ENCODE peak calls at places on chromosomes 5 and 9, in six cellular contexts. B is left lung, L is GM23248, H is PC-9, Z is gastrocnemius medialis, Y is body of pancreas. I is an unnamed sample. For H3K4me1, the result is how much of the 10 kb centered on the place peaks cover.

GRCh38 chr5:124790895-124791732 is 44.7 kb upstream of the ZNF608 start:
- DNase-seq in B (no peak), L (peak), H (no peak), Z (no peak), Y (no peak), I (no peak)

GRCh38 chr5:142097681-142098080 is 10.9 kb upstream of the NDFIP1 start:
- DNase-seq in B (no peak), L (no peak), H (peak), Z (no peak), Y (no peak), I (no peak)

GRCh38 chr9:93126825-93127368 is 7.2 kb downstream of the NINJ1 start:
- DNase-seq in B (peak), L (no peak), H (no peak), Z (peak), Y (peak), I (peak)

GRCh38 chr9:32533816-32534215 is 7.8 kb upstream of the RIGI start:
- DNase-seq in B (no peak), L (no peak), H (no peak), Z (no peak), Y (no peak), I (no peak)

GRCh38 chr9:109382585-109382984 is 61.7 kb upstream of the EPB41L4B start:
- DNase-seq in B (no peak), L (no peak), H (no peak), Z (no peak), Y (no peak), I (no peak)

GRCh38 chr5:155471027-155471426 is 457.5 kb downstream of the KIF4B start:
- DNase-seq in B (no peak), L (no peak), H (no peak), Z (no peak), Y (no peak), I (no peak)

GRCh38 chr5:50963647-50964584 is 297.5 kb downstream of the PARP8 start:
- DNase-seq in B (no peak), L (no peak), H (no peak), Z (no peak), Y (no peak), I (no peak)

GRCh38 chr5:126927424-126927823 is 102.9 kb downstream of the MARCHF3 start:
- DNase-seq in B (no peak), L (no peak), H (no peak), Z (no peak), Y (no peak), I (no peak)

GRCh38 chr5:141881886-141882285 is 3.7 kb upstream of the PCDH1 start:
- DNase-seq in B (no peak), L (no peak), H (no peak), Z (no peak), Y (no peak), I (no peak)

GRCh38 chr9:116155700-116156045 is 2.1 kb downstream of the PAPPA start:
- DNase-seq in B (no peak), L (peak), H (no peak), Z (no peak), Y (no peak), I (no peak)

GRCh38 chr5:67156976-67157583 is 39.5 kb downstream of the CD180 start:
- DNase-seq in B (no peak), L (peak), H (peak), Z (no peak), Y (peak), I (no peak)

GRCh38 chr5:102545175-102545574 is 46.4 kb upstream of the SLCO6A1 start:
- DNase-seq in B (no peak), L (no peak), H (no peak), Z (no peak), Y (no peak), I (no peak)

GRCh38 chr5:67652212-67652611 is 455.6 kb upstream of the CD180 start:
- DNase-seq in B (no peak), L (no peak), H (no peak), Z (no peak), Y (no peak), I (no peak)

DNA sequence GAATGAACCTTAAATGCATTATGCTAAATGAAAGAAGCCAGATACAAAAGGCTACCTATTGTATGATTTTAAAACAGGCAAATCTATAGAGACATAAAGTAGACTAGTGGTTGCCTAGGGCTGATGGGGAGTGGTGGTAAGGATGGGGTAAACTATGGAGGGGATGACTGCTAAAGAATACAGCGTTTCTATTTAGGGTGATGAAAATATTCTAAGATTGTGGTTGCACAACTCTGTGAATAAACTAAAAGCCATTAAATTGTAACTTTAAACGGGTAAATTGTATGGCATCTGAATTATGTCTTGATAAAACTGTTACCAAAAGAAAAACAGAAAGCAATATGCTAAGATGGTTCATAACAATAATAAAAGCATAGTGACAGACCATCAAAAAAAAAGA is 21.4 kb downstream of the KLHL3 start:
- DNase-seq in B (no peak), L (no peak), H (no peak), Z (no peak), Y (no peak), I (no peak)
- H3K4me1 ChIP-seq in B (under half), L (under half), H (under half), Z (under half), Y (under half), I (under half)

DNA sequence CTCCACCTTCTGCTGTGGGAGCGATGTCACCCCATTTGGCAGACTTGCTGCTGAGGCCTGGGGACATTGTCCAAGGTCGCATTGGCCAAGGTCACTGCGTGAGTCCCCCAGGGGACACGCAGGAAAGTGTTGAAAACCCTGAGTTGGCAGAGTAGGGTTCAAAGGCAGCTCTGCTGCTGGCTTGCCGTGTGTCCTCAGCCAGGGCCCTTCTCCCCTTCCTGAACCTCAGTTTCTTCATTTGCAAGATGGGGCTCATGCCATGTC is 14.0 kb downstream of the ASS1 start:
- DNase-seq in B (no peak), L (no peak), H (no peak), Z (no peak), Y (no peak), I (no peak)
- H3K27ac ChIP-seq in B (peak), L (no peak), H (no peak), Z (no peak), Y (no peak), I (no peak)

GRCh38 chr9:127186799-127187198 is 64.4 kb upstream of the ANGPTL2 start:
- DNase-seq in B (no peak), L (no peak), H (no peak), Z (no peak), Y (no peak), I (no peak)
- H3K4me1 ChIP-seq in B (under half), L (under half), H (under half), Z (under half), Y (under half), I (under half)

GRCh38 chr5:61414806-61415205 is 82.7 kb downstream of the ZSWIM6 start:
- DNase-seq in B (no peak), L (no peak), H (no peak), Z (no peak), Y (no peak), I (no peak)

GRCh38 chr5:61417851-61418250 is 85.8 kb downstream of the ZSWIM6 start:
- DNase-seq in B (no peak), L (no peak), H (no peak), Z (no peak), Y (no peak), I (no peak)

GRCh38 chr5:61416410-61416809 is 84.4 kb downstream of the ZSWIM6 start:
- DNase-seq in B (no peak), L (no peak), H (no peak), Z (no peak), Y (no peak), I (no peak)

GRCh38 chr5:61417345-61417744 is 85.3 kb downstream of the ZSWIM6 start:
- DNase-seq in B (no peak), L (no peak), H (no peak), Z (no peak), Y (no peak), I (no peak)

GRCh38 chr5:61416010-61416409 is 84.0 kb downstream of the ZSWIM6 start:
- DNase-seq in B (no peak), L (no peak), H (no peak), Z (no peak), Y (no peak), I (no peak)
- H3K27ac ChIP-seq in B (no peak), L (no peak), H (no peak), Z (no peak), Y (no peak), I (no peak)

I was measured in thoracic aorta.